ENCODE peak calls at places on chromosomes 16 and 17, in six cellular contexts. H is iris pigment epithelial cell, N is RPMI7951, U is A172, D is psoas muscle, A is BE2C. T is an unnamed sample.

GRCh38 chr16:88923926-88924833 is 52.8 kb downstream of the CBFA2T3 start:
- DNase-seq in U (peak), A (no peak), N (peak), D (no peak), H (no peak), T (no peak)

GRCh38 chr17:41308251-41308917 is 725 bp downstream of the KRTAP16-1 start:
- DNase-seq in N (peak), H (no peak), U (peak), D (peak), A (no peak), T (no peak)

GRCh38 chr17:50712641-50713296 is 5.1 kb upstream of the ANKRD40 start:
- DNase-seq in N (no peak), U (no peak), H (no peak), A (no peak), D (no peak), T (no peak)

GRCh38 chr17:66777689-66778225 is 57.2 kb upstream of the CACNG5 start:
- DNase-seq in N (peak), A (no peak), D (no peak), H (peak), U (no peak), T (no peak)

GRCh38 chr17:59607817-59608403 is 11.8 kb upstream of the CLTC start:
- DNase-seq in N (no peak), D (no peak), U (no peak), H (no peak), A (peak), T (no peak)

GRCh38 chr17:58706351-58707140 is 14.1 kb downstream of the RAD51C start:
- DNase-seq in D (no peak), N (no peak), U (no peak), H (no peak), A (no peak), T (no peak)

GRCh38 chr17:49029841-49030240 is 32.7 kb downstream of the IGF2BP1 start:
- DNase-seq in D (no peak), A (no peak), U (no peak), N (no peak), H (no peak), T (no peak)

GRCh38 chr17:29778936-29779811 is 150.9 kb downstream of the SSH2 start:
- DNase-seq in D (peak), N (peak), H (peak), A (peak), U (peak), T (peak)

GRCh38 chr16:67770371-67770991 is 35.9 kb downstream of the RANBP10 start:
- DNase-seq in N (no peak), H (no peak), A (no peak), U (no peak), D (no peak), T (no peak)

T was measured in T-helper 2 cell treated with Interferon-gamma antibody and Interleukin-4, amounts not matched to agents 5 μg/mL and 100 μg/mL, for 36 hours.